ENCODE peak calls at places on chromosomes 5 and 9, in seven cellular contexts. One of them, this sample, is unnamed.

GRCh38 chr9:136614372-136614922 is 48.3 kb upstream of the EGFL7 start:
- DNase-seq in GM23338: no peak
- DNase-seq in NCI-H1105: no peak
- DNase-seq in central memory CD4-positive, alpha-beta T cell: no peak
- DNase-seq in caudate nucleus: no peak
- DNase-seq in Jurkat, Clone E6-1: no peak
- DNase-seq in AG20443: peak; percentile 50
- DNase-seq in this sample: peak; percentile 72

GRCh38 chr9:106862946-106863740 is at the start of gene ZNF462:
- DNase-seq in GM23338: peak; percentile 81
- DNase-seq in NCI-H1105: peak; percentile 54
- DNase-seq in central memory CD4-positive, alpha-beta T cell: no peak
- DNase-seq in caudate nucleus: peak; percentile 70
- DNase-seq in Jurkat, Clone E6-1: peak; percentile 59
- DNase-seq in AG20443: peak; percentile 42
- DNase-seq in this sample: peak; percentile 81

GRCh38 chr5:139745800-139746690 is 49.6 kb upstream of the PSD2 start:
- DNase-seq in GM23338: peak; percentile 99
- DNase-seq in NCI-H1105: no peak
- DNase-seq in central memory CD4-positive, alpha-beta T cell: peak; percentile 37
- DNase-seq in caudate nucleus: peak; percentile 52
- DNase-seq in Jurkat, Clone E6-1: peak; percentile 37
- DNase-seq in AG20443: peak; percentile 84
- DNase-seq in this sample: peak; percentile 83

GRCh38 chr9:74066128-74066527 is 431.0 kb upstream of the RORB start:
- DNase-seq in GM23338: no peak
- DNase-seq in NCI-H1105: no peak
- DNase-seq in central memory CD4-positive, alpha-beta T cell: no peak
- DNase-seq in caudate nucleus: no peak
- DNase-seq in Jurkat, Clone E6-1: peak; percentile 57
- DNase-seq in AG20443: no peak
- DNase-seq in this sample: no peak

GRCh38 chr5:140220032-140220697 is 45.2 kb downstream of the CYSTM1 start:
- DNase-seq in GM23338: no peak
- DNase-seq in NCI-H1105: no peak
- DNase-seq in central memory CD4-positive, alpha-beta T cell: no peak
- DNase-seq in caudate nucleus: no peak
- DNase-seq in Jurkat, Clone E6-1: no peak
- DNase-seq in AG20443: peak; percentile 27
- DNase-seq in this sample: peak; percentile 69

GRCh38 chr9:124551472-124552339 is 44.5 kb upstream of the NR5A1 start:
- DNase-seq in GM23338: peak; percentile 88
- DNase-seq in NCI-H1105: peak; percentile 26
- DNase-seq in central memory CD4-positive, alpha-beta T cell: no peak
- DNase-seq in caudate nucleus: peak; percentile 25
- DNase-seq in Jurkat, Clone E6-1: peak; percentile 16
- DNase-seq in AG20443: peak; percentile 86
- DNase-seq in this sample: peak; percentile 59

GRCh38 chr5:6649186-6649585 is 15.9 kb downstream of the SRD5A1 start:
- DNase-seq in GM23338: peak; percentile 74
- DNase-seq in NCI-H1105: no peak
- DNase-seq in central memory CD4-positive, alpha-beta T cell: no peak
- DNase-seq in caudate nucleus: no peak
- DNase-seq in Jurkat, Clone E6-1: peak; percentile 76
- DNase-seq in AG20443: no peak
- DNase-seq in this sample: no peak

GRCh38 chr9:6877671-6878161 is 119.9 kb downstream of the KDM4C start:
- DNase-seq in GM23338: no peak
- DNase-seq in NCI-H1105: no peak
- DNase-seq in central memory CD4-positive, alpha-beta T cell: no peak
- DNase-seq in caudate nucleus: no peak
- DNase-seq in Jurkat, Clone E6-1: no peak
- DNase-seq in AG20443: peak; percentile 66
- DNase-seq in this sample: peak; percentile 52

GRCh38 chr9:110013064-110013463 is 194.9 kb downstream of the C9orf152 start:
- DNase-seq in GM23338: no peak
- DNase-seq in NCI-H1105: no peak
- DNase-seq in central memory CD4-positive, alpha-beta T cell: no peak
- DNase-seq in caudate nucleus: no peak
- DNase-seq in Jurkat, Clone E6-1: no peak
- DNase-seq in AG20443: no peak
- DNase-seq in this sample: no peak

GRCh38 chr9:130426467-130426773 is 18.3 kb upstream of the ASS1 start:
- DNase-seq in GM23338: no peak
- DNase-seq in NCI-H1105: no peak
- DNase-seq in central memory CD4-positive, alpha-beta T cell: no peak
- DNase-seq in caudate nucleus: no peak
- DNase-seq in Jurkat, Clone E6-1: no peak
- DNase-seq in AG20443: no peak
- DNase-seq in this sample: no peak

GRCh38 chr5:148033138-148033537 is 30.6 kb upstream of the SPINK5 start:
- DNase-seq in GM23338: peak; percentile 32
- DNase-seq in NCI-H1105: no peak
- DNase-seq in central memory CD4-positive, alpha-beta T cell: no peak
- DNase-seq in caudate nucleus: no peak
- DNase-seq in Jurkat, Clone E6-1: no peak
- DNase-seq in AG20443: no peak
- DNase-seq in this sample: peak; percentile 34

GRCh38 chr9:33867747-33868429 is 50.9 kb downstream of the UBE2R2 start:
- DNase-seq in GM23338: no peak
- DNase-seq in NCI-H1105: no peak
- DNase-seq in central memory CD4-positive, alpha-beta T cell: no peak
- DNase-seq in caudate nucleus: no peak
- DNase-seq in Jurkat, Clone E6-1: no peak
- DNase-seq in AG20443: peak; percentile 57
- DNase-seq in this sample: peak; percentile 4

GRCh38 chr9:69940668-69941067 is 103.0 kb upstream of the MAMDC2 start:
- DNase-seq in GM23338: no peak
- DNase-seq in NCI-H1105: no peak
- DNase-seq in central memory CD4-positive, alpha-beta T cell: no peak
- DNase-seq in caudate nucleus: no peak
- DNase-seq in Jurkat, Clone E6-1: no peak
- DNase-seq in AG20443: no peak
- DNase-seq in this sample: no peak

GRCh38 chr5:78758169-78758839 is 109.7 kb upstream of the LHFPL2 start:
- DNase-seq in GM23338: no peak
- DNase-seq in NCI-H1105: no peak
- DNase-seq in central memory CD4-positive, alpha-beta T cell: no peak
- DNase-seq in caudate nucleus: no peak
- DNase-seq in Jurkat, Clone E6-1: no peak
- DNase-seq in AG20443: no peak
- DNase-seq in this sample: peak; percentile 74

GRCh38 chr5:122091942-122092600 is 14.0 kb upstream of the LOX start:
- DNase-seq in GM23338: peak; percentile 81
- DNase-seq in NCI-H1105: no peak
- DNase-seq in central memory CD4-positive, alpha-beta T cell: no peak
- DNase-seq in caudate nucleus: no peak
- DNase-seq in Jurkat, Clone E6-1: no peak
- DNase-seq in AG20443: peak; percentile 33
- DNase-seq in this sample: peak; percentile 55

GRCh38 chr5:124330595-124330994 is 415.8 kb downstream of the ZNF608 start:
- DNase-seq in GM23338: no peak
- DNase-seq in NCI-H1105: no peak
- DNase-seq in central memory CD4-positive, alpha-beta T cell: no peak
- DNase-seq in caudate nucleus: no peak
- DNase-seq in Jurkat, Clone E6-1: no peak
- DNase-seq in AG20443: no peak
- DNase-seq in this sample: peak; percentile 37

GRCh38 chr5:138603521-138603920 is 28.3 kb upstream of the HSPA9 start:
- DNase-seq in GM23338: no peak
- DNase-seq in NCI-H1105: no peak
- DNase-seq in central memory CD4-positive, alpha-beta T cell: no peak
- DNase-seq in caudate nucleus: no peak
- DNase-seq in Jurkat, Clone E6-1: no peak
- DNase-seq in AG20443: no peak
- DNase-seq in this sample: peak; percentile 29

GRCh38 chr9:97053717-97054116 is 14.8 kb upstream of the CTSV start:
- DNase-seq in GM23338: no peak
- DNase-seq in NCI-H1105: no peak
- DNase-seq in central memory CD4-positive, alpha-beta T cell: no peak
- DNase-seq in caudate nucleus: no peak
- DNase-seq in Jurkat, Clone E6-1: no peak
- DNase-seq in AG20443: no peak
- DNase-seq in this sample: no peak

GRCh38 chr5:81180780-81181179 is 52.3 kb upstream of the CKMT2 start:
- DNase-seq in GM23338: no peak
- DNase-seq in NCI-H1105: no peak
- DNase-seq in central memory CD4-positive, alpha-beta T cell: no peak
- DNase-seq in caudate nucleus: no peak
- DNase-seq in Jurkat, Clone E6-1: no peak
- DNase-seq in AG20443: no peak
- DNase-seq in this sample: no peak

GRCh38 chr9:135619599-135619886 is 19.8 kb downstream of the GLT6D1 start:
- DNase-seq in GM23338: no peak
- DNase-seq in NCI-H1105: no peak
- DNase-seq in central memory CD4-positive, alpha-beta T cell: no peak
- DNase-seq in caudate nucleus: no peak
- DNase-seq in Jurkat, Clone E6-1: no peak
- DNase-seq in AG20443: no peak
- DNase-seq in this sample: no peak

GRCh38 chr5:139212484-139212883 is 14.3 kb upstream of the SIL1 start:
- DNase-seq in GM23338: no peak
- DNase-seq in NCI-H1105: no peak
- DNase-seq in central memory CD4-positive, alpha-beta T cell: no peak
- DNase-seq in caudate nucleus: no peak
- DNase-seq in Jurkat, Clone E6-1: no peak
- DNase-seq in AG20443: no peak
- DNase-seq in this sample: no peak

GRCh38 chr9:794386-794785 is 47.1 kb upstream of the DMRT1 start:
- DNase-seq in GM23338: no peak
- DNase-seq in NCI-H1105: no peak
- DNase-seq in central memory CD4-positive, alpha-beta T cell: no peak
- DNase-seq in caudate nucleus: no peak
- DNase-seq in Jurkat, Clone E6-1: no peak
- DNase-seq in AG20443: no peak
- DNase-seq in this sample: no peak

GRCh38 chr5:161311965-161312364 is 234.6 kb downstream of the GABRB2 start:
- DNase-seq in GM23338: no peak
- DNase-seq in NCI-H1105: no peak
- DNase-seq in central memory CD4-positive, alpha-beta T cell: no peak
- DNase-seq in caudate nucleus: no peak
- DNase-seq in Jurkat, Clone E6-1: no peak
- DNase-seq in AG20443: no peak
- DNase-seq in this sample: no peak

This sample was measured in RPMI7951.